ENCODE peak calls at places on chromosomes 7 and 10, in five cellular contexts. G, P, W, E and S are unnamed samples.

GRCh38 chr10:78337646-78338391 is 304.2 kb downstream of the RPS24 start:
- ATAC-seq in G (no peak), P (no peak), W (no peak), E (no peak), S (no peak)

GRCh38 chr7:41702635-41703371 is at the start of gene INHBA:
- ATAC-seq in G (no peak), P (no peak), W (no peak), E (no peak), S (peak; percentile 62)

GRCh38 chr7:70053421-70053820 is 455.1 kb downstream of the AUTS2 start:
- ATAC-seq in G (no peak), P (no peak), W (no peak), E (no peak), S (no peak)

GRCh38 chr7:149707448-149707886 is 65.9 kb downstream of the ZNF467 start:
- ATAC-seq in G (no peak), P (peak; percentile 78), W (no peak), E (peak; percentile 72), S (no peak)

GRCh38 chr7:112238330-112238729 is 31.8 kb downstream of the ZNF277 start:
- ATAC-seq in G (no peak), P (no peak), W (peak; percentile 66), E (no peak), S (no peak)

GRCh38 chr7:1591876-1592275 is 22.0 kb upstream of the PSMG3 start:
- ATAC-seq in G (peak; percentile 16), P (no peak), W (peak; percentile 3), E (no peak), S (no peak)

GRCh38 chr7:97499204-97499603 is 232.7 kb upstream of the TAC1 start:
- ATAC-seq in G (peak; percentile 86), P (peak; percentile 73), W (no peak), E (peak; percentile 93), S (no peak)

GRCh38 chr10:114902151-114902550 is 35.8 kb upstream of the TRUB1 start:
- ATAC-seq in G (no peak), P (no peak), W (no peak), E (no peak), S (no peak)

GRCh38 chr7:100509213-100509612 is 25.5 kb downstream of the NYAP1 start:
- ATAC-seq in G (no peak), P (peak; percentile 56), W (no peak), E (no peak), S (no peak)

GRCh38 chr10:117005454-117006055 is 568 bp upstream of the SHTN1 start:
- ATAC-seq in G (no peak), P (peak; percentile 74), W (no peak), E (peak; percentile 55), S (no peak)

GRCh38 chr10:125774144-125774543 is 1.5 kb downstream of the MMP21 start:
- ATAC-seq in G (no peak), P (no peak), W (no peak), E (no peak), S (no peak)

GRCh38 chr7:134460000-134460399 is 1.1 kb upstream of the AKR1B1 start:
- ATAC-seq in G (no peak), P (no peak), W (no peak), E (no peak), S (no peak)

GRCh38 chr7:45026984-45027773 is 27.2 kb downstream of the CCM2 start:
- ATAC-seq in G (peak; percentile 71), P (peak; percentile 83), W (peak; percentile 23), E (no peak), S (no peak)

GRCh38 chr7:44796034-44796503 is 412 bp upstream of the PPIA start:
- ATAC-seq in G (peak; percentile 37), P (peak; percentile 56), W (peak; percentile 31), E (peak; percentile 17), S (peak; percentile 18)

DNA sequence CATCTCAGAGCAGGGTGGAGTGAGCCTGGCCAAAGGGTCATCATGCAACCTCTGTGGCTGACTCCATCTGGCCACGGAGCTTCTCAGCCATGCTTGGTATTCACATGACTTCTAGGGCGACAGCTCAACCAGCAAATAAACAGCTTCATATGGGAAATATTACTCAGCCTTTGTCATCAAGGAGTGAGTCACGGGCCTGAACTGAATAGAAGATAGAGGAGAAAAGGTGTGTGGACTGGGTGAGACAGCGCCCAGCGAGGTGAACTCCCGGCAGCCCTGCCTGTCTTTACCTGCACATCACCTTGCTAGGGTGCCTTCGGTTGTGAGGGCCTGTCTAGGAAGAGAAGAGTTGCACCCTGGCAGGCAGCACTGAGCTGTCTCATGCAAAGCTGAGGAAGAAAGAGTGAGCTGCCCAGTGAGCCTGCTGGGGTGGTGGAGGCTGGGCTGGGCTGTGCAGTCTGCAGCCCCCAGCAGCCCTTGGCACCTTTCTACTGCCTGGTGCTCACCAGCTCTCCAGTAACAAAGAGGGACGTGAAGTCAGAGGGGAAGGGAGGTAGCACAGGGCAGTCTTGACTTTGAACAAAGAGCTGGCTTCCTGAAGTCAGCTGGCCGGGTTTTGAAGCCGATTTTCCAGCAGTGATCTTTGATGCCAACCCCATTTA is 114.2 kb downstream of the EGFR start:
- ATAC-seq in G (peak; percentile 54), P (peak; percentile 54), W (peak; percentile 64), E (peak; percentile 20), S (peak; percentile 70)
- TF ChIP-seq EP300 in G (no peak), P (no peak), W (peak; percentile 77), E (no peak), S (no peak)

GRCh38 chr10:10830316-10831061 is 187.2 kb upstream of the CELF2 start:
- ATAC-seq in G (no peak), P (no peak), W (peak; percentile 47), E (no peak), S (peak; percentile 82)

GRCh38 chr10:10819206-10819856 is 198.3 kb upstream of the CELF2 start:
- ATAC-seq in G (no peak), P (no peak), W (peak; percentile 77), E (no peak), S (no peak)

GRCh38 chr10:10821926-10822325 is 195.7 kb upstream of the CELF2 start:
- ATAC-seq in G (no peak), P (no peak), W (no peak), E (no peak), S (no peak)

GRCh38 chr10:10826125-10826524 is 191.5 kb upstream of the CELF2 start:
- ATAC-seq in G (no peak), P (no peak), W (no peak), E (no peak), S (no peak)

GRCh38 chr10:10824611-10825148 is 193.0 kb upstream of the CELF2 start:
- ATAC-seq in G (no peak), P (no peak), W (peak; percentile 81), E (no peak), S (peak; percentile 94)
- TF ChIP-seq POLR2AphosphoS5 in G (no peak), P (no peak), W (peak; percentile 71), E (no peak), S (peak; percentile 58)

GRCh38 chr10:80275135-80275498 is 14.3 kb downstream of the MAT1A start:
- ATAC-seq in G (no peak), P (no peak), W (no peak), E (no peak), S (no peak)
- H3K4me3 ChIP-seq in G (no peak overlapping the region), P (no peak overlapping the region), W (no peak overlapping the region), E (no peak overlapping the region), S (no peak overlapping the region)

GRCh38 chr7:27662490-27663205 is at the start of gene HIBADH:
- ATAC-seq in G (peak; percentile 99), P (peak; percentile 97), W (peak; percentile 99), E (peak; percentile 96), S (peak; percentile 100)
- TF ChIP-seq EP300 in G (no peak), P (peak; percentile 43), W (peak; percentile 78), E (peak; percentile 40), S (no peak)